ENCODE peak calls at places on chromosomes 3 and 15, in four cellular contexts. W, B, P and G are unnamed samples.

GRCh38 chr3:141452045-141452444 is 34.8 kb upstream of the RASA2 start:
- DNase-seq in W (no peak), B (no peak), P (peak; percentile 68), G (no peak)

GRCh38 chr3:94303897-94304296 is 241.0 kb downstream of the NSUN3 start:
- DNase-seq in W (no peak), P (no peak), B (no peak), G (no peak)

GRCh38 chr3:170054204-170054603 is 16.4 kb downstream of the GPR160 start:
- DNase-seq in P (no peak), B (no peak), W (no peak), G (no peak)

GRCh38 chr3:187567741-187568140 is 102.5 kb downstream of the SST start:
- DNase-seq in W (no peak), P (no peak), B (no peak), G (no peak)

GRCh38 chr3:135896613-135897012 is 68.9 kb upstream of the PPP2R3A start:
- DNase-seq in B (no peak), W (no peak), P (no peak), G (no peak)

GRCh38 chr3:99686955-99687612 is 48.7 kb downstream of the COL8A1 start:
- DNase-seq in B (no peak), W (no peak), P (peak; percentile 89), G (peak; percentile 73)

GRCh38 chr3:58528629-58529028 is 8.4 kb downstream of the ACOX2 start:
- DNase-seq in W (no peak), B (no peak), P (no peak), G (no peak)

GRCh38 chr3:83435173-83435572 is 1523.6 kb upstream of the CADM2 start:
- DNase-seq in P (peak; percentile 62), W (no peak), B (no peak), G (peak; percentile 42)

GRCh38 chr3:119293761-119294401 is at the start of gene ARHGAP31:
- DNase-seq in B (peak; percentile 45), P (peak; percentile 88), W (peak; percentile 93), G (peak; percentile 67)

GRCh38 chr3:136105044-136105443 is 91.1 kb downstream of the MSL2 start:
- DNase-seq in P (no peak), B (no peak), W (no peak), G (no peak)

GRCh38 chr15:84766461-84767005 is 18.1 kb downstream of the ZNF592 start:
- DNase-seq in P (no peak), W (no peak), B (no peak), G (no peak)

GRCh38 chr3:182715006-182715405 is 78.3 kb upstream of the ATP11B start:
- DNase-seq in P (no peak), B (no peak), W (no peak), G (no peak)

GRCh38 chr3:127848131-127849129 is 26.1 kb upstream of the MGLL start:
- DNase-seq in B (peak; percentile 34), W (no peak), P (no peak), G (no peak)

GRCh38 chr3:15291589-15292541 is 40.5 kb downstream of the SH3BP5 start:
- DNase-seq in P (no peak), B (no peak), W (peak; percentile 89), G (no peak)

GRCh38 chr3:139327231-139327630 is 16.6 kb upstream of the MRPS22 start:
- DNase-seq in B (no peak), W (no peak), P (no peak), G (no peak)

GRCh38 chr3:4834403-4834866 is 144.8 kb upstream of the BHLHE40 start:
- DNase-seq in W (peak; percentile 85), B (no peak), P (no peak), G (no peak)

GRCh38 chr15:74826372-74826819 is at the start of gene CPLX3:
- DNase-seq in P (peak; percentile 85), W (no peak), B (peak; percentile 81), G (peak; percentile 89)

GRCh38 chr3:13500133-13500885 is 20.2 kb downstream of the HDAC11 start:
- DNase-seq in W (peak; percentile 65), B (no peak), P (peak; percentile 86), G (peak; percentile 67)

GRCh38 chr3:13513051-13513912 is 33.2 kb downstream of the HDAC11 start:
- DNase-seq in B (no peak), P (no peak), W (peak; percentile 54), G (no peak)

GRCh38 chr3:54660599-54661210 is 267.2 kb downstream of the LRTM1 start:
- DNase-seq in W (no peak), P (no peak), B (no peak), G (no peak)

GRCh38 chr3:109339714-109340648 is 2.6 kb upstream of the DPPA4 start:
- DNase-seq in P (peak; percentile 76), W (no peak), B (no peak), G (no peak)

GRCh38 chr3:13115616-13115910 is 42.3 kb upstream of the IQSEC1 start:
- DNase-seq in B (no peak), W (peak; percentile 47), P (peak; percentile 39), G (no peak)

GRCh38 chr3:185537369-185537970 is 14.9 kb downstream of the LIPH start:
- DNase-seq in W (peak; percentile 14), P (no peak), B (no peak), G (no peak)

GRCh38 chr3:55313701-55314100 is 173.4 kb downstream of the WNT5A start:
- DNase-seq in W (no peak), P (no peak), B (no peak), G (no peak)